ENCODE peak calls at places on chromosomes 11 and 22, in six cellular contexts. B, I, S, U, X and C are unnamed samples.

GRCh38 chr11:95767498-95767897 is 22.1 kb downstream of the FAM76B start:
- DNase-seq in I (no peak), B (no peak), S (no peak), U (peak; percentile 86), X (no peak), C (no peak)

GRCh38 chr11:69480547-69481392 is 693 bp upstream of the LINC01488 start:
- DNase-seq in B (no peak), I (peak; percentile 57), U (peak; percentile 18), X (no peak), S (no peak), C (no peak)

GRCh38 chr11:1832181-1832988 is 2.4 kb upstream of the SYT8 start:
- DNase-seq in I (peak; percentile 75), S (no peak), U (peak; percentile 35), B (no peak), X (peak; percentile 79), C (peak; percentile 19)

GRCh38 chr11:6390718-6391547 is 659 bp downstream of the SMPD1 start:
- DNase-seq in S (no peak), U (no peak), B (no peak), X (no peak), I (no peak), C (no peak)

GRCh38 chr22:39341179-39341578 is 8.6 kb upstream of the SYNGR1 start:
- DNase-seq in B (no peak), I (no peak), S (no peak), X (no peak), U (no peak), C (no peak)

GRCh38 chr22:46451741-46452140 is 85.7 kb downstream of the CELSR1 start:
- DNase-seq in B (no peak), S (no peak), I (no peak), X (no peak), U (no peak), C (no peak)

GRCh38 chr22:27985323-27986275 is 66.5 kb upstream of the PITPNB start:
- DNase-seq in B (no peak), S (no peak), I (no peak), U (no peak), X (no peak), C (no peak)

GRCh38 chr22:38264322-38264843 is 8.4 kb downstream of the TMEM184B start:
- DNase-seq in B (no peak), U (no peak), I (no peak), X (no peak), S (no peak), C (no peak)

GRCh38 chr22:37684803-37685615 is 1.1 kb upstream of the NOL12 start:
- DNase-seq in X (no peak), U (no peak), I (no peak), B (no peak), S (no peak), C (no peak)

GRCh38 chr11:289145-289705 is 299 bp downstream of the PGGHG start:
- DNase-seq in X (peak; percentile 62), S (peak; percentile 8), B (no peak), I (no peak), U (no peak), C (no peak)

GRCh38 chr11:16945671-16946469 is 68.3 kb downstream of the PLEKHA7 start:
- DNase-seq in B (no peak), I (peak; percentile 86), S (peak; percentile 25), X (peak; percentile 12), U (peak; percentile 76), C (peak; percentile 71)

GRCh38 chr11:102981324-102981910 is 25.9 kb upstream of the MMP13 start:
- DNase-seq in B (no peak), X (no peak), I (no peak), U (no peak), S (no peak), C (no peak)

GRCh38 chr11:134098566-134099184 is 29.8 kb downstream of the JAM3 start:
- DNase-seq in I (peak; percentile 41), S (no peak), X (no peak), B (no peak), U (no peak), C (no peak)

GRCh38 chr22:43179151-43179910 is 7.6 kb downstream of the TTLL12 start:
- DNase-seq in B (no peak), S (no peak), U (no peak), X (no peak), I (no peak), C (no peak)

GRCh38 chr11:15969281-15969680 is 387.1 kb downstream of the SOX6 start:
- DNase-seq in I (peak; percentile 68), B (no peak), S (peak; percentile 84), U (peak; percentile 92), X (no peak), C (peak; percentile 12)

GRCh38 chr11:118522571-118523072 is 4.7 kb upstream of the TTC36 start:
- DNase-seq in U (peak; percentile 62), X (no peak), B (no peak), I (peak; percentile 41), S (no peak), C (no peak)

GRCh38 chr11:71198141-71198822 is 54.1 kb downstream of the SHANK2 start:
- DNase-seq in U (no peak), I (no peak), X (no peak), B (no peak), S (no peak), C (no peak)

GRCh38 chr11:73288873-73289707 is 17.0 kb downstream of the P2RY6 start:
- DNase-seq in B (no peak), I (peak; percentile 85), X (peak; percentile 49), U (peak; percentile 82), S (peak; percentile 64), C (peak; percentile 81)

GRCh38 chr11:112255075-112255739 is 5.5 kb downstream of the PLET1 start:
- DNase-seq in X (no peak), S (no peak), I (no peak), B (no peak), U (peak; percentile 84), C (no peak)

GRCh38 chr11:18046116-18046777 is at the start of gene TPH1:
- DNase-seq in U (peak; percentile 74), S (peak; percentile 12), B (peak; percentile 9), X (no peak), I (peak; percentile 66), C (no peak)

GRCh38 chr11:132408877-132409276 is 1038.5 kb downstream of the NTM start:
- DNase-seq in B (no peak), U (no peak), X (no peak), S (no peak), I (no peak), C (no peak)

GRCh38 chr11:34214961-34215805 is 109.8 kb downstream of the NAT10 start:
- DNase-seq in U (no peak), X (peak; percentile 12), I (peak; percentile 29), B (no peak), S (no peak), C (no peak)

GRCh38 chr22:38257650-38258246 is 15.1 kb downstream of the TMEM184B start:
- DNase-seq in B (no peak), I (peak; percentile 77), U (no peak), X (no peak), S (no peak), C (no peak)

GRCh38 chr22:40396882-40397281 is 26.5 kb downstream of the SGSM3 start:
- DNase-seq in B (no peak), U (peak; percentile 89), I (peak; percentile 88), X (no peak), S (no peak), C (peak; percentile 22)

GRCh38 chr11:111978028-111978771 is 41.1 kb downstream of the DIXDC1 start:
- DNase-seq in X (no peak), B (no peak), U (peak; percentile 81), I (peak; percentile 74), S (peak; percentile 48), C (no peak)

GRCh38 chr11:123197711-123198110 is 2.7 kb upstream of the CLMP start:
- DNase-seq in S (no peak), X (no peak), B (no peak), U (peak; percentile 89), I (no peak), C (no peak)

GRCh38 chr11:120820040-120820439 is 203.9 kb upstream of the TBCEL start:
- DNase-seq in I (no peak), U (no peak), X (no peak), S (no peak), B (no peak), C (no peak)
- H3K27me3 ChIP-seq in I (no peaks in the 10 kb centered on the region), U (peaks cover 36% of the 10 kb centered on the region), X (no peaks in the 10 kb centered on the region), S (peaks cover 8% of the 10 kb centered on the region), B (no peaks in the 10 kb centered on the region), C (no peaks in the 10 kb centered on the region)

DNA sequence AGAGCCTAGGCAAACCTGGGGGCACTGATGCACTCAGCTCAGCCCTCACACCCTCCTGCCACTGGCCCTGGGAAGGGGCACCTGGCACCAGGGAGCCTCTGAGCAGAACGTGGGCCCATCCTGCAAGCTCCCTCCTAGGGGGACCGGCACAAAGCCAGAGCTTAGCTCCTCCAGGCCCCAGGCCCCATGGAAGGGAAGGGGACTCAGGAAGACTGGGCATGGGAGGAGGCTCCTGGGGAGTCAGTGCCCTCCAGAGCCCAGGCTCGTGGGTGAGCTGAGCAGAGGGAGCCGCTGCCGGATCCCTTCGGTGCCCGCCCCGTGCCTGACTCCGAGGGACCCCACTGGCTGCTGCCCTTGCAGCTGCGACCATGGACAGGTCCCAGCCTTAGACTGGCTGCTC is 28.5 kb downstream of the ADA2 start:
- DNase-seq in X (no peak), I (no peak), B (no peak), S (no peak), U (no peak), C (no peak)
- H3K4me3 ChIP-seq in X (no peak overlapping the region), I (no peak overlapping the region), B (no peak overlapping the region), S (no peak overlapping the region), U (no peak overlapping the region), C (no peak overlapping the region)

GRCh38 chr22:49606562-49606961 is 221.1 kb downstream of the BRD1 start:
- DNase-seq in X (no peak), B (no peak), I (no peak), S (no peak), U (no peak), C (no peak)

GRCh38 chr22:49603016-49603415 is 224.7 kb downstream of the BRD1 start:
- DNase-seq in B (no peak), S (no peak), U (no peak), I (no peak), X (no peak), C (no peak)

GRCh38 chr22:49602481-49602880 is 225.2 kb downstream of the BRD1 start:
- DNase-seq in B (no peak), U (no peak), S (no peak), I (no peak), X (no peak), C (no peak)

GRCh38 chr22:49607821-49608220 is 219.9 kb downstream of the BRD1 start:
- DNase-seq in X (no peak), I (no peak), B (no peak), U (no peak), S (no peak), C (no peak)

GRCh38 chr22:49604732-49605302 is 222.9 kb downstream of the BRD1 start:
- DNase-seq in I (no peak), S (no peak), U (no peak), B (no peak), X (no peak), C (no peak)
- H3K9me3 ChIP-seq in I (no peaks in the 10 kb centered on the region), S (no peaks in the 10 kb centered on the region), U (no peaks in the 10 kb centered on the region), B (peaks cover 6% of the 10 kb centered on the region), X (peaks cover 5% of the 10 kb centered on the region), C (peaks cover 9% of the 10 kb centered on the region)

GRCh38 chr11:114058871-114059277 is 637 bp upstream of the ZBTB16 start:
- DNase-seq in B (no peak), I (peak; percentile 42), U (peak; percentile 44), S (peak; percentile 59), X (no peak), C (no peak)
- H3K27me3 ChIP-seq in B (no peaks in the 10 kb centered on the region), I (peaks cover 28% of the 10 kb centered on the region), U (peaks cover 88% of the 10 kb centered on the region), S (no peaks in the 10 kb centered on the region), X (peaks cover 14% of the 10 kb centered on the region), C (peaks cover 67% of the 10 kb centered on the region)